ENCODE peak calls at places on chromosome 15, in ten cellular contexts. O, I, A, G, W, E, H, U, B and C are unnamed samples.

GRCh38 chr15:41503669-41504010 is 10.0 kb downstream of the ITPKA start:
- DNase-seq in O (no peak), I (no peak), A (no peak), G (peak; percentile 72), W (peak; percentile 45), E (no peak), H (no peak), U (no peak), B (no peak), C (no peak)

GRCh38 chr15:33580526-33580925 is 269.8 kb downstream of the RYR3 start:
- DNase-seq in O (no peak), I (no peak), A (no peak), G (no peak), W (no peak), E (no peak), H (no peak), U (no peak), B (no peak), C (no peak)

GRCh38 chr15:53586815-53587214 is 172.6 kb downstream of the WDR72 start:
- DNase-seq in O (peak; percentile 14), I (peak; percentile 35), A (peak; percentile 73), G (peak; percentile 31), W (no peak), E (peak; percentile 28), H (no peak), U (no peak), B (peak; percentile 0), C (no peak)

GRCh38 chr15:84647726-84648125 is 6.4 kb downstream of the WDR73 start:
- DNase-seq in O (no peak), I (no peak), A (no peak), G (no peak), W (no peak), E (no peak), H (no peak), U (no peak), B (no peak), C (no peak)

GRCh38 chr15:36449662-36450145 is 129.7 kb upstream of the CDIN1 start:
- DNase-seq in O (no peak), I (no peak), A (no peak), G (no peak), W (no peak), E (peak; percentile 40), H (no peak), U (no peak), B (no peak), C (no peak)

GRCh38 chr15:80485370-80486164 is 81.4 kb downstream of the ARNT2 start:
- DNase-seq in O (no peak), I (no peak), A (no peak), G (no peak), W (no peak), E (no peak), H (no peak), U (no peak), B (no peak), C (no peak)

GRCh38 chr15:68187559-68187958 is 17.6 kb downstream of the CALML4 start:
- DNase-seq in O (peak; percentile 71), I (no peak), A (peak; percentile 72), G (peak; percentile 68), W (no peak), E (no peak), H (peak; percentile 67), U (no peak), B (no peak), C (peak; percentile 50)

GRCh38 chr15:92128788-92129187 is 264.9 kb upstream of the ST8SIA2 start:
- DNase-seq in O (no peak), I (no peak), A (no peak), G (no peak), W (no peak), E (no peak), H (no peak), U (no peak), B (no peak), C (no peak)

GRCh38 chr15:87287156-87287555 is 969.4 kb downstream of the NTRK3 start:
- DNase-seq in O (no peak), I (no peak), A (no peak), G (no peak), W (no peak), E (no peak), H (no peak), U (no peak), B (no peak), C (no peak)

GRCh38 chr15:25053000-25053815 is 98.4 kb downstream of the SNRPN start:
- DNase-seq in O (peak; percentile 1), I (peak; percentile 17), A (no peak), G (peak; percentile 11), W (no peak), E (no peak), H (peak; percentile 4), U (peak; percentile 74), B (no peak), C (peak; percentile 56)

GRCh38 chr15:85518979-85519761 is 138.8 kb downstream of the AKAP13 start:
- DNase-seq in O (no peak), I (no peak), A (no peak), G (no peak), W (no peak), E (no peak), H (no peak), U (no peak), B (no peak), C (no peak)

GRCh38 chr15:69413822-69414701 is at the start of gene KIF23:
- DNase-seq in O (peak; percentile 91), I (peak; percentile 95), A (peak; percentile 95), G (peak; percentile 91), W (peak; percentile 94), E (peak; percentile 86), H (peak; percentile 88), U (peak; percentile 93), B (peak; percentile 92), C (peak; percentile 96)
- TF ChIP-seq POLR2A in O (peak; percentile 18), I (no peak), A (no peak), G (no peak), W (no peak), E (peak; percentile 77), H (no peak), U (no peak), B (peak; percentile 66), C (no peak)

GRCh38 chr15:63503739-63504246 is 600 bp upstream of the USP3 start:
- DNase-seq in O (peak; percentile 65), I (peak; percentile 80), A (peak; percentile 77), G (peak; percentile 69), W (no peak), E (peak; percentile 75), H (peak; percentile 72), U (no peak), B (no peak), C (peak; percentile 93)

GRCh38 chr15:63504979-63505841 is 817 bp downstream of the USP3 start:
- DNase-seq in O (peak; percentile 65), I (peak; percentile 82), A (peak; percentile 80), G (peak; percentile 77), W (peak; percentile 79), E (no peak), H (peak; percentile 53), U (no peak), B (no peak), C (peak; percentile 92)

GRCh38 chr15:63505842-63506222 is 1.4 kb downstream of the USP3 start:
- DNase-seq in O (no peak), I (no peak), A (no peak), G (no peak), W (no peak), E (no peak), H (no peak), U (no peak), B (no peak), C (no peak)

GRCh38 chr15:63502843-63503738 is 1.3 kb upstream of the USP3 start:
- DNase-seq in O (peak; percentile 59), I (peak; percentile 99), A (peak; percentile 96), G (peak; percentile 96), W (peak; percentile 91), E (peak; percentile 83), H (peak; percentile 86), U (peak; percentile 97), B (peak; percentile 51), C (peak; percentile 98)

DNA sequence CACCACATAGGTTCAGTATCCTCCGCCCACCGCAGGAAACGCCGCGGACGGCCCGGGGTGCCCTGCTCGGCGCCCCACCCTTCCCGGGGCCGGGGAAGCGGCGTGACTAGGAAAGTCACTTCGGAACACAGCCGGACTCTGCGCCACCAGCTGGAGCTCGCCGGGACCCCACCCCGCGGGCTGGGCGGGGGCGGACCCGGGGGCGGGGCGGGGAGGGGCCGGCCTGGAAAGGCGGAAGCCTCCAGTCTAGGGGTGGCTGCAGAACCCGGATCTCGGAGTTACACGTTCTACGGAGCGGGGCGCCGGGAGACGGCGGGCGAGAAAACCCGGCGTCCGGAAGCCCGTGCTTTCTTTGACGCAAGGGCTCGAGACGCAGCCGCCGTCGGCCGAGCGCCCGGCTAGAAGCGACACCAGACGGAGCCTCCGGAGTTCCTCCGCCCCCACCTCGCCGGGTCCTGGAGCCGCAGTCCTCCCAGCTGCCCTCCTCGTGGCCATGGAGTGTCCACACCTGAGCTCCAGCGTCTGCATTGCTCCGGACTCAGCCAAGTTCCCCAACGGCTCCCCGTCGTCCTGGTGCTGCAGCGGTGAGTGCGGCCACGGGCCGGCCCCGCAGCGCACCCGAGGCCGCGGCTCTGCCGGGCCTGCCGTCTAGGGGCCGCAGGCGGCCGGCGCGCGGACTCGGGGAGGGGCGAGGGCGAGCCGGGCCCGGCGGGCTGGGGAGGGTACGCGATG is at the start of gene USP3:
- DNase-seq in O (peak; percentile 93), I (peak; percentile 94), A (peak; percentile 97), G (peak; percentile 95), W (peak; percentile 97), E (peak; percentile 89), H (peak; percentile 97), U (peak; percentile 98), B (peak; percentile 53), C (peak; percentile 92)
- TF ChIP-seq POLR2A in O (peak; percentile 89), I (peak; percentile 72), A (peak; percentile 93), G (no peak), W (peak; percentile 85), E (peak; percentile 75), H (peak; percentile 90), U (peak; percentile 56), B (peak; percentile 60), C (no peak)

DNA sequence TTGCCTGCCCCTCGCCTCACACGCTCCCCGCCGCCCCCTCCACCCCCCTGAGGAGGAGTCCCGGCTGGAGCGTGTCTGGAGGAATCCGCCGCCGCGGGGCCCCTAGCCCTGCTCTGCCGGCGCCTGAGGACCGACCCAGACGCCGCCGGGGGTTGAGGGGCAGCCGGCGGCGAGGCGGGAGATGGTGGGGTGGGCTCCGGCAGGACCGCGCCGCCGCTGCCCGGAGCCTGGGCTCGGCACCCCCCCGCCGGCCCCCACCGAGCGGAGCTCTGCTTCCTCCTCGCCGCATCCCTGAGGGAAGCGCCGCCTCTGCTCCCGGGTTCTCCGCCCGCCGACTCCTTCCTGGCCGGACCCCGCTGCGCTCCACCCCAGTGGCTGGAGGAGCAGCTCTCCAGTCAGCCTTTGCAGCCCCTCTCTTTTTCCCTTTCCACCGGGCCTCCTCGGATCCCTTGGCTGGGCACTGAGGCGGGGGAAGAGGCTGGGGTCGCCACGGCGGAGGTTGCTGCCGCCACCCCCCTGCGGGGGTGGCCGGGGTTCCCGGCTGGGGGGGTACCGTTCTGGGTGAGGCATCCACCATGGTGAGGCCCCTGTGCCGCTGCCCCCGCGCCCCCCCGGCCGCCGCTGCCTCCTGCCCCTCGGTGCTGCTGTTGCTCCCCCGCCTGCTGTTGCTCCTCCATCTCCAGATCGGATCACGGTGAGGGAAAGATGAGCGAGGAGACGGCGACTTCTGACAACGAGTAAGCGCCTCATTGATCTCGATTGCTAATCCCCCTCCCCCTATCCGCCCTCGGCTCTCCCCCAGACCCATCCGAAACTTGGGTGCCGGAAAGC is at the start of gene SPRED1:
- DNase-seq in O (peak; percentile 70), I (peak; percentile 66), A (peak; percentile 74), G (peak; percentile 63), W (peak; percentile 90), E (no peak), H (peak; percentile 73), U (no peak), B (peak; percentile 32), C (peak; percentile 63)
- TF ChIP-seq POLR2A in O (no peak), I (no peak), A (no peak), G (no peak), W (no peak), E (no peak), H (no peak), U (no peak), B (no peak), C (no peak)

GRCh38 chr15:75350601-75351331 is 3.9 kb downstream of the NEIL1 start:
- DNase-seq in O (no peak), I (no peak), A (no peak), G (no peak), W (peak; percentile 14), E (no peak), H (no peak), U (no peak), B (no peak), C (no peak)
- TF ChIP-seq POLR2A in O (no peak), I (no peak), A (no peak), G (no peak), W (no peak), E (no peak), H (no peak), U (no peak), B (no peak), C (no peak)